ENCODE peak calls at places on chromosomes 2 and 18, in eight cellular contexts. B, U, T, K, N, S, F and H are unnamed samples.
A peak's percentile ranks its signal among the peaks of the same experiment; 100 is the strongest.

GRCh38 chr2:186995092-186995491 is 146.1 kb upstream of the ZSWIM2 start:
- DNase-seq in B (no peak), U (peak; percentile 39), T (no peak), K (no peak), N (no peak), S (no peak), F (no peak), H (no peak)

GRCh38 chr2:109419171-109419756 is 194.5 kb downstream of the SEPTIN10 start:
- DNase-seq in B (no peak), U (no peak), T (no peak), K (no peak), N (no peak), S (no peak), F (no peak), H (no peak)

GRCh38 chr2:95008311-95008710 is 17.2 kb upstream of the MAL start:
- DNase-seq in B (no peak), U (no peak), T (no peak), K (no peak), N (no peak), S (no peak), F (no peak), H (no peak)

GRCh38 chr2:237304763-237305514 is 109.0 kb downstream of the COL6A3 start:
- DNase-seq in B (peak; percentile 73), U (peak; percentile 87), T (no peak), K (no peak), N (no peak), S (no peak), F (no peak), H (no peak)

GRCh38 chr18:37385846-37386435 is 179.7 kb downstream of the CELF4 start:
- DNase-seq in B (no peak), U (peak; percentile 37), T (no peak), K (peak; percentile 33), N (peak; percentile 27), S (no peak), F (peak; percentile 32), H (no peak)

GRCh38 chr2:138676654-138677053 is 103.5 kb downstream of the NXPH2 start:
- DNase-seq in B (no peak), U (no peak), T (no peak), K (no peak), N (no peak), S (no peak), F (no peak), H (no peak)

GRCh38 chr2:15802657-15803056 is 137.7 kb upstream of the MYCN start:
- DNase-seq in B (no peak), U (no peak), T (no peak), K (no peak), N (no peak), S (no peak), F (no peak), H (no peak)

GRCh38 chr2:20525041-20526035 is 78.5 kb downstream of the RHOB start:
- DNase-seq in B (peak; percentile 55), U (peak; percentile 68), T (peak; percentile 62), K (no peak), N (peak; percentile 55), S (peak; percentile 74), F (no peak), H (peak; percentile 80)

GRCh38 chr2:240424341-240425235 is 10.9 kb upstream of the GPC1 start:
- DNase-seq in B (peak; percentile 28), U (no peak), T (peak; percentile 17), K (no peak), N (no peak), S (no peak), F (no peak), H (no peak)

GRCh38 chr18:76013041-76013440 is 482.0 kb downstream of the ZNF516 start:
- DNase-seq in B (no peak), U (no peak), T (no peak), K (no peak), N (no peak), S (no peak), F (no peak), H (no peak)

GRCh38 chr2:44245068-44245861 is 30.0 kb upstream of the SLC3A1 start:
- DNase-seq in B (no peak), U (no peak), T (no peak), K (no peak), N (peak; percentile 29), S (no peak), F (no peak), H (no peak)

GRCh38 chr2:28545590-28546195 is 49.8 kb downstream of the PLB1 start:
- DNase-seq in B (peak; percentile 72), U (no peak), T (no peak), K (no peak), N (no peak), S (no peak), F (no peak), H (no peak)

GRCh38 chr2:150586858-150587257 is 99.4 kb upstream of the RND3 start:
- DNase-seq in B (no peak), U (peak; percentile 71), T (no peak), K (no peak), N (peak; percentile 83), S (no peak), F (no peak), H (no peak)

GRCh38 chr2:128791120-128791982 is 472.7 kb upstream of the HS6ST1 start:
- DNase-seq in B (no peak), U (no peak), T (peak; percentile 12), K (no peak), N (no peak), S (no peak), F (no peak), H (no peak)

GRCh38 chr18:76471593-76471992 is 23.4 kb downstream of the ZNF516 start:
- DNase-seq in B (no peak), U (no peak), T (no peak), K (no peak), N (no peak), S (no peak), F (no peak), H (no peak)

GRCh38 chr2:187485535-187485934 is 37.5 kb upstream of the CALCRL start:
- DNase-seq in B (no peak), U (no peak), T (no peak), K (no peak), N (no peak), S (no peak), F (no peak), H (no peak)

GRCh38 chr2:48717826-48718225 is 37.7 kb downstream of the LHCGR start:
- DNase-seq in B (no peak), U (no peak), T (no peak), K (no peak), N (no peak), S (no peak), F (no peak), H (no peak)

GRCh38 chr2:96427917-96428316 is 77.2 kb downstream of the NEURL3 start:
- DNase-seq in B (no peak), U (peak; percentile 70), T (no peak), K (no peak), N (peak; percentile 83), S (no peak), F (no peak), H (no peak)

GRCh38 chr2:68074050-68074449 is 11.2 kb upstream of the C1D start:
- DNase-seq in B (no peak), U (no peak), T (no peak), K (no peak), N (no peak), S (no peak), F (no peak), H (no peak)

GRCh38 chr18:24685232-24685959 is 225.0 kb downstream of the HRH4 start:
- DNase-seq in B (no peak), U (no peak), T (no peak), K (no peak), N (no peak), S (no peak), F (no peak), H (no peak)

GRCh38 chr18:22556271-22556990 is 138.7 kb upstream of the CTAGE1 start:
- DNase-seq in B (no peak), U (peak; percentile 38), T (peak; percentile 74), K (no peak), N (no peak), S (peak; percentile 92), F (no peak), H (no peak)

GRCh38 chr2:227132986-227133385 is 31.0 kb downstream of the COL4A4 start:
- DNase-seq in B (no peak), U (no peak), T (no peak), K (no peak), N (no peak), S (no peak), F (no peak), H (no peak)
- H3K4me3 ChIP-seq in B (no peak overlapping the region), U (no peak overlapping the region), T (no peak overlapping the region), K (no peak overlapping the region), N (no peak overlapping the region), S (no peak overlapping the region), F (no peak overlapping the region), H (no peak overlapping the region)

DNA sequence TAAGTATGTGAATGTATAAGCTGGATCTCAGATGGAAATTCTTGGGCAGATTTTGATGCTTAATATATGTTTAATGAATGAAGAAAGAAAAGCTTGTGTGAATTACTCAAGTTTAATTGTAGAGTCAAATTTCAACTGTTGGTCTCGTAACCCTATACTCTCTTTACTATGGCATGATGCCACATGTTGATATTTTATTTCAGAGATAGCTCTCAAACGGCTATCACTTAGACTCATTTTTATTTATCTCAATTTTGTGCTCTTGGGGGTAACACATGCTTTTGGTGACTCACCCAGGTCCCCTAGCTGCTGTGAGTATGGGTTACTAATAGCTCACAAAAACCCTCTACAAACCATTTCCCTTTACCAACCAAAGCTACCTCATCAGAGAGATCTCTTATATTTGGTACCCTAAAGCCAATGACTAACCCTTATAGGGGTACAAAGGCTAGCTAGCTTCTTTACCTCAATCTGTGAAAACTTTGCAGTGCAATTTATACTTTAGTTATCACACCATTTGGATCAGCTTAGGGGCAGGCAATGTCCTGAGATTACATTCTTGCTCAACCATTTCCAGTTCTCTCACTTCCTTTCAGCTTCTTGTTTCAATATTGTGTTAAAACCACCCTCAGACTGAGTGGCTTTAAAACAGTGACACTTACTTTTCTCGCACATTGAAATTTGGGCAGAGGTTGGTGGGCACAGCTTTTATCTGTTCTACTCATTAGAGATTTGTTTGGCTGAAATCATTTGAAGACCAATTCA is 240.3 kb downstream of the CDH7 start:
- DNase-seq in B (no peak), U (no peak), T (no peak), K (no peak), N (no peak), S (no peak), F (no peak), H (no peak)
- H3K27ac ChIP-seq in B (no peak overlapping the region), U (no peak overlapping the region), T (no peak overlapping the region), K (no peak overlapping the region), N (no peak overlapping the region), S (no peak overlapping the region), F (no peak overlapping the region), H (no peak overlapping the region)

GRCh38 chr2:11375025-11375688 is 30.7 kb upstream of the ROCK2 start:
- DNase-seq in B (no peak), U (no peak), T (no peak), K (no peak), N (no peak), S (no peak), F (no peak), H (no peak)
- H3K4me3 ChIP-seq in B (peak overlapping the region; percentile 28), U (no peak overlapping the region), T (no peak overlapping the region), K (no peak overlapping the region), N (no peak overlapping the region), S (no peak overlapping the region), F (no peak overlapping the region), H (no peak overlapping the region)

DNA sequence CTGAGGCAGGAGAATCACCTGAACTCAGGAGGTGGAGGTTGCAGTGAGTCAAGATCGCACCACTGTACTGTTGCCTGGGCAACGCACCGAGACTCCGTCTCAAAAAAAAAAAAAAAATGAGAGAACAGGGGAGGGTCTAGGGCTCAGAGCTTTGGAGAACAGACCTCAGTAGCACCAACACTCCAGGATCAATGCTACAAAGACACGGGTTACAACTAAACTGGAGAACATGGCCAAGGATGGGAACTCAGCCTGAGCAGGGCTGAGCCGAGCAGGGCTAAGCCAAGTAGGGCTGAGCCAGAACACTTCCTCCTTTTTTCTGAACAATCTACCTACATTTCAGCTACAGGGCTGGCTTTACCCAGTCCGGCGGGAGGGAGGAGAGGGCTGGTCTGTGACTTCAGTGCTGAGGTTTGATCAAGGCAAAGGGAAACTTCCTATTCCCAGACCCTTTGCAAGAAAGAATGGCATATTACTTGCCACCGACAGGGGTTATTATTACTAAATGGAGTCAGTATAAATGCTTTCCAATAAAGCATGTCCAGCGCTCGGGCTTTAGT is 2.9 kb upstream of the CASP8 start:
- DNase-seq in B (peak; percentile 76), U (peak; percentile 5), T (peak; percentile 35), K (no peak), N (no peak), S (peak; percentile 31), F (peak; percentile 32), H (peak; percentile 54)
- H3K27ac ChIP-seq in B (peak overlapping the region; percentile 85), U (peak overlapping the region; percentile 54), T (peak overlapping the region; percentile 80), K (no peak overlapping the region), N (peak overlapping the region; percentile 93), S (peak overlapping the region; percentile 52), F (peak overlapping the region; percentile 98), H (no peak overlapping the region)